ENCODE peak calls at places on chromosome 10, in six cellular contexts. F, E, J, Y, U and N are unnamed samples.

GRCh38 chr10:99870051-99870730 is 87.8 kb downstream of the ABCC2 start:
- DNase-seq in Y (no peak), F (peak; percentile 6), E (peak; percentile 75), J (no peak), U (no peak), N (no peak)

GRCh38 chr10:16942361-16943078 is 125.3 kb upstream of the RSU1 start:
- DNase-seq in Y (no peak), E (peak; percentile 56), J (no peak), U (no peak), F (no peak), N (no peak)

GRCh38 chr10:93816123-93816747 is 58.5 kb downstream of the LGI1 start:
- DNase-seq in Y (peak; percentile 50), E (peak; percentile 59), F (no peak), J (peak; percentile 50), U (peak; percentile 94), N (no peak)

GRCh38 chr10:11397566-11397965 is 213.9 kb downstream of the USP6NL start:
- DNase-seq in F (no peak), J (peak; percentile 18), E (no peak), Y (no peak), U (no peak), N (no peak)

GRCh38 chr10:102769375-102770107 is 25.8 kb downstream of the WBP1L start:
- DNase-seq in Y (no peak), E (no peak), U (no peak), J (no peak), F (no peak), N (no peak)

GRCh38 chr10:117271427-117271826 is 30.5 kb downstream of the SLC18A2 start:
- DNase-seq in F (no peak), U (no peak), E (peak; percentile 36), J (no peak), Y (peak; percentile 6), N (no peak)

GRCh38 chr10:75013007-75013406 is 98.4 kb upstream of the SAMD8 start:
- DNase-seq in F (no peak), U (no peak), E (no peak), Y (no peak), J (no peak), N (no peak)

GRCh38 chr10:16674147-16674703 is 143.0 kb downstream of the RSU1 start:
- DNase-seq in Y (no peak), J (no peak), U (no peak), E (no peak), F (no peak), N (no peak)

GRCh38 chr10:75400163-75400768 is 1.3 kb downstream of the ZNF503 start:
- DNase-seq in Y (no peak), U (peak; percentile 65), J (peak; percentile 80), F (no peak), E (peak; percentile 36), N (no peak)

GRCh38 chr10:74917481-74918077 is 91.2 kb downstream of the KAT6B start:
- DNase-seq in E (peak; percentile 93), F (no peak), J (no peak), U (peak; percentile 55), Y (peak; percentile 49), N (no peak)

GRCh38 chr10:124906551-124907001 is 35.3 kb upstream of the ZRANB1 start:
- DNase-seq in U (peak; percentile 95), E (peak; percentile 93), F (no peak), J (no peak), Y (peak; percentile 47), N (no peak)

GRCh38 chr10:116385994-116386809 is 41.4 kb upstream of the PNLIPRP3 start:
- DNase-seq in U (peak; percentile 78), E (peak; percentile 23), J (no peak), Y (peak; percentile 29), F (no peak), N (no peak)

GRCh38 chr10:46273506-46274477 is 13.0 kb upstream of the ANTXRL start:
- DNase-seq in E (no peak), F (no peak), Y (no peak), U (no peak), J (no peak), N (no peak)

GRCh38 chr10:47384148-47384921 is at the start of gene ZNF488:
- DNase-seq in E (peak; percentile 70), Y (peak; percentile 41), U (peak; percentile 90), F (peak; percentile 47), J (peak; percentile 99), N (no peak)

GRCh38 chr10:122126763-122127659 is 138.0 kb downstream of the TACC2 start:
- DNase-seq in J (peak; percentile 57), Y (peak; percentile 89), U (peak; percentile 86), E (peak; percentile 97), F (no peak), N (no peak)

GRCh38 chr10:132020456-132020855 is 38.7 kb upstream of the BNIP3 start:
- DNase-seq in Y (no peak), J (no peak), U (no peak), E (no peak), F (no peak), N (no peak)

GRCh38 chr10:43880160-43880559 is 231.5 kb upstream of the ZNF32 start:
- DNase-seq in J (no peak), Y (no peak), F (no peak), U (no peak), E (no peak), N (no peak)

GRCh38 chr10:129328531-129328930 is 138.5 kb upstream of the MGMT start:
- DNase-seq in F (no peak), J (no peak), Y (peak; percentile 11), U (no peak), E (no peak), N (no peak)

GRCh38 chr10:110212119-110213006 is 5.0 kb downstream of the MXI1 start:
- DNase-seq in J (no peak), F (peak; percentile 45), E (no peak), Y (no peak), U (peak; percentile 17), N (peak; percentile 8)

GRCh38 chr10:73886625-73887024 is 12.3 kb upstream of the CAMK2G start:
- DNase-seq in Y (no peak), U (peak; percentile 21), J (no peak), E (peak; percentile 17), F (no peak), N (no peak)

GRCh38 chr10:101566333-101567164 is 21.5 kb downstream of the POLL start:
- DNase-seq in U (peak; percentile 32), F (no peak), E (peak; percentile 31), Y (no peak), J (peak; percentile 90), N (no peak)

GRCh38 chr10:68992721-68993440 is 4.3 kb downstream of the KIFBP start:
- DNase-seq in E (peak; percentile 95), U (peak; percentile 93), J (no peak), Y (peak; percentile 90), F (no peak), N (no peak)

GRCh38 chr10:3095373-3096139 is 28.2 kb downstream of the PFKP start:
- DNase-seq in F (no peak), E (peak; percentile 100), Y (peak; percentile 99), J (no peak), U (peak; percentile 96), N (no peak)

GRCh38 chr10:6228010-6228511 is 25.3 kb downstream of the PFKFB3 start:
- DNase-seq in E (peak; percentile 92), Y (peak; percentile 74), U (peak; percentile 56), F (no peak), J (peak; percentile 31), N (no peak)

GRCh38 chr10:13847201-13847631 is 260.5 kb downstream of the PRPF18 start:
- DNase-seq in U (no peak), E (no peak), Y (no peak), J (peak; percentile 71), F (no peak), N (no peak)

GRCh38 chr10:72847681-72848080 is 45.9 kb upstream of the OIT3 start:
- DNase-seq in J (no peak), U (no peak), E (peak; percentile 21), Y (peak; percentile 16), F (no peak), N (no peak)

DNA sequence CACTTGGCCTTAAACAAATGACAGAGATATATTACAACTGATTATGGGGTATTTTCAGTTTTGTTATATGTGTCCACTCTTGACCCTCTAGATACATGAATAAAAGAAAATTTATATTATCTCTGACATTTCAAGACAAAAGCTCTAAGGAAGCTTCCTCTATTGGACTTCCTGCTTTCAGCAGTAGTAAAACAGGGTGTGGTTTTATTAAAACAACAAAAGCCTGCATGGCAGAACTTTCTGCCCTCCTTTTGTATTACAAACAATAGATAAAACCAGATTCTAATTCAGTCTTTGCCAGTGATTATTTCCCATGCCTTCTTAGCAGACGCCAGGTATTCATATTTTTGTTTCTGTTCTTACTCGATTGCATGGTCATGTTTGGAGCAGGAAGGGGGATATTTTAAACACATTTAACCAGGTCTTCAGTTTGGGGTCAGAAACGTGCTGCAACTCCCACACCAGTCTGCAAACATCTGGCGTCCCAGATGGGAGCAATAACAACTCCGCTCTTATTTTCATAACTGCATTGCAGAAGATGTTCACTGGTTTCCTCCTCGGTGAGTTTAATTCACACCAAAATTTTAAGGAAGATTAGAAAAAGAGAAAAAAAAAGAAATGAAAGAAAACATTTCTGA is 52.6 kb upstream of the FAM204A start:
- DNase-seq in E (no peak), U (no peak), F (no peak), J (no peak), Y (no peak), N (no peak)
- H3K4me3 ChIP-seq in E (no peak overlapping the region), U (no peak overlapping the region), F (no peak overlapping the region), J (no peak overlapping the region), Y (no peak overlapping the region), N (no peak overlapping the region)

GRCh38 chr10:84197643-84198042 is 3.3 kb downstream of the CDHR1 start:
- DNase-seq in Y (no peak), U (no peak), F (no peak), E (no peak), J (no peak), N (no peak)
- H3K27me3 ChIP-seq in Y (peaks cover 37% of the 10 kb centered on the region), U (peaks cover 72% of the 10 kb centered on the region), F (peaks cover 16% of the 10 kb centered on the region), E (peaks cover 30% of the 10 kb centered on the region), J (peaks cover 45% of the 10 kb centered on the region), N (no peaks in the 10 kb centered on the region)

GRCh38 chr10:96225119-96225518 is 46.2 kb downstream of the BLNK start:
- DNase-seq in Y (no peak), F (no peak), E (no peak), U (no peak), J (no peak), N (no peak)

GRCh38 chr10:96217711-96218110 is 53.7 kb downstream of the BLNK start:
- DNase-seq in E (no peak), J (no peak), Y (no peak), U (no peak), F (no peak), N (no peak)

GRCh38 chr10:96218826-96219225 is 52.5 kb downstream of the BLNK start:
- DNase-seq in Y (no peak), F (no peak), J (no peak), E (no peak), U (no peak), N (no peak)

GRCh38 chr10:96222908-96223307 is 48.5 kb downstream of the BLNK start:
- DNase-seq in E (no peak), F (no peak), U (no peak), Y (no peak), J (no peak), N (no peak)

DNA sequence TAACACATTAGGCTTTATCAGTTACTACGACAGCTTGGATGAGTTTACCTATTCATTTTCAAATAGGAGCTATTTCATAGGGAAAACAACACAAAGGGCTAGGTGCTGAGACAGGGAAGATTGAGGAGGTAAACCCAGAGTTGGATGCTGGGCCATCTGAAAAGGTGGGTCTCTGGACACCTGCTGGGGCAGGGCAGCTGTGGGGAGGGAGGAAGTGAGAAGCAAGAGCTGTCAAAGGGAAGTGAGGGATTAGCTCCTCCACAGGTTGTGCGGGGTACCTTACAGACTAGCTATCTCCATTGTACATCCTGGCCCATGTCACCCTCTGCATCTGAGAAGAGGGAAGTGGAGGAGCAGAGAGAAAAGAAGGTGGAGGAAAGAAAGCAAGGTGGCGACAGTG is 48.9 kb downstream of the BLNK start:
- DNase-seq in U (no peak), Y (no peak), J (peak; percentile 51), F (no peak), E (no peak), N (no peak)
- H3K36me3 ChIP-seq in U (no peaks in the 10 kb centered on the region), Y (no peaks in the 10 kb centered on the region), J (no peaks in the 10 kb centered on the region), F (no peaks in the 10 kb centered on the region), E (no peaks in the 10 kb centered on the region), N (peaks cover 98% of the 10 kb centered on the region)

GRCh38 chr10:4241724-4242345 is 456.8 kb upstream of the KLF6 start:
- DNase-seq in F (no peak), J (peak; percentile 16), Y (peak; percentile 100), E (peak; percentile 100), U (peak; percentile 94), N (no peak)
- H3K4me3 ChIP-seq in F (no peak overlapping the region), J (no peak overlapping the region), Y (peak overlapping the region; percentile 35), E (peak overlapping the region; percentile 24), U (peak overlapping the region; percentile 79), N (peak overlapping the region; percentile 20)